ENCODE peak calls at places on chromosomes 5 and 9, in six cellular contexts. One of them, this sample, is unnamed.

GRCh38 chr5:177295929-177296328 is 7.6 kb downstream of the RAB24 start:
- DNase-seq in GM12865: no peak
- DNase-seq in ovary: no peak
- DNase-seq in PC-9: no peak
- DNase-seq in adrenal gland: no peak
- DNase-seq in GM23338: no peak
- DNase-seq in this sample: no peak

GRCh38 chr9:111833941-111834340 is 39.2 kb upstream of the SHOC1 start:
- DNase-seq in GM12865: no peak
- DNase-seq in ovary: no peak
- DNase-seq in PC-9: no peak
- DNase-seq in adrenal gland: no peak
- DNase-seq in GM23338: no peak
- DNase-seq in this sample: no peak

GRCh38 chr9:24035816-24036215 is 209.8 kb upstream of the ELAVL2 start:
- DNase-seq in GM12865: no peak
- DNase-seq in ovary: no peak
- DNase-seq in PC-9: no peak
- DNase-seq in adrenal gland: no peak
- DNase-seq in GM23338: no peak
- DNase-seq in this sample: no peak

GRCh38 chr9:71446499-71447411 is 321.6 kb downstream of the CEMIP2 start:
- DNase-seq in GM12865: peak; percentile 65
- DNase-seq in ovary: no peak
- DNase-seq in PC-9: peak; percentile 11
- DNase-seq in adrenal gland: no peak
- DNase-seq in GM23338: peak; percentile 97
- DNase-seq in this sample: peak; percentile 25

GRCh38 chr5:139513852-139514485 is 31.4 kb upstream of the STING1 start:
- DNase-seq in GM12865: no peak
- DNase-seq in ovary: no peak
- DNase-seq in PC-9: no peak
- DNase-seq in adrenal gland: no peak
- DNase-seq in GM23338: no peak
- DNase-seq in this sample: no peak

GRCh38 chr9:81861644-81862043 is 66.6 kb upstream of the SPATA31D4 start:
- DNase-seq in GM12865: no peak
- DNase-seq in ovary: no peak
- DNase-seq in PC-9: no peak
- DNase-seq in adrenal gland: no peak
- DNase-seq in GM23338: no peak
- DNase-seq in this sample: no peak

GRCh38 chr9:99720455-99721050 is 101.1 kb upstream of the NR4A3 start:
- DNase-seq in GM12865: peak; percentile 77
- DNase-seq in ovary: no peak
- DNase-seq in PC-9: no peak
- DNase-seq in adrenal gland: no peak
- DNase-seq in GM23338: no peak
- DNase-seq in this sample: no peak

GRCh38 chr9:101639785-101640437 is 45.1 kb upstream of the PPP3R2 start:
- DNase-seq in GM12865: no peak
- DNase-seq in ovary: no peak
- DNase-seq in PC-9: no peak
- DNase-seq in adrenal gland: no peak
- DNase-seq in GM23338: no peak
- DNase-seq in this sample: no peak

GRCh38 chr5:1344975-1345838 is at the start of gene CLPTM1L:
- DNase-seq in GM12865: peak; percentile 92
- DNase-seq in ovary: peak; percentile 87
- DNase-seq in PC-9: peak; percentile 96
- DNase-seq in adrenal gland: peak; percentile 89
- DNase-seq in GM23338: peak; percentile 92
- DNase-seq in this sample: peak; percentile 41

GRCh38 chr5:171648279-171648774 is 137.3 kb upstream of the SMIM23 start:
- DNase-seq in GM12865: no peak
- DNase-seq in ovary: no peak
- DNase-seq in PC-9: no peak
- DNase-seq in adrenal gland: no peak
- DNase-seq in GM23338: no peak
- DNase-seq in this sample: no peak

GRCh38 chr9:105466898-105467455 is 19.1 kb downstream of the FSD1L start:
- DNase-seq in GM12865: no peak
- DNase-seq in ovary: no peak
- DNase-seq in PC-9: no peak
- DNase-seq in adrenal gland: no peak
- DNase-seq in GM23338: no peak
- DNase-seq in this sample: no peak

GRCh38 chr9:117414906-117415583 is at the start of gene ASTN2:
- DNase-seq in GM12865: no peak
- DNase-seq in ovary: no peak
- DNase-seq in PC-9: no peak
- DNase-seq in adrenal gland: peak; percentile 57
- DNase-seq in GM23338: peak; percentile 67
- DNase-seq in this sample: no peak

GRCh38 chr5:56814963-56815656 is at the start of gene MAP3K1:
- DNase-seq in GM12865: peak; percentile 84
- DNase-seq in ovary: peak; percentile 80
- DNase-seq in PC-9: peak; percentile 93
- DNase-seq in adrenal gland: peak; percentile 84
- DNase-seq in GM23338: peak; percentile 69
- DNase-seq in this sample: peak; percentile 53

GRCh38 chr5:154368041-154368800 is 77.6 kb upstream of the SAP30L start:
- DNase-seq in GM12865: no peak
- DNase-seq in ovary: no peak
- DNase-seq in PC-9: peak; percentile 76
- DNase-seq in adrenal gland: peak; percentile 75
- DNase-seq in GM23338: peak; percentile 88
- DNase-seq in this sample: no peak

GRCh38 chr9:128685636-128686489 is 3.2 kb upstream of the SET start:
- DNase-seq in GM12865: peak; percentile 48
- DNase-seq in ovary: peak; percentile 20
- DNase-seq in PC-9: no peak
- DNase-seq in adrenal gland: no peak
- DNase-seq in GM23338: no peak
- DNase-seq in this sample: no peak
- H3K4me3 ChIP-seq in GM12865: peak overlapping the region; percentile 87
- H3K4me3 ChIP-seq in ovary: no peak overlapping the region
- H3K4me3 ChIP-seq in PC-9: peak overlapping the region; percentile 94
- H3K4me3 ChIP-seq in adrenal gland: no peak overlapping the region
- H3K4me3 ChIP-seq in GM23338: peak overlapping the region; percentile 93
- H3K4me3 ChIP-seq in this sample: peak overlapping the region; percentile 97

GRCh38 chr5:95647331-95647659 is 718 bp downstream of the RFESD start:
- DNase-seq in GM12865: no peak
- DNase-seq in ovary: no peak
- DNase-seq in PC-9: no peak
- DNase-seq in adrenal gland: no peak
- DNase-seq in GM23338: no peak
- DNase-seq in this sample: no peak
- TF ChIP-seq CTCF in GM12865: no peak
- TF ChIP-seq CTCF in ovary: no peak
- TF ChIP-seq CTCF in PC-9: no peak
- TF ChIP-seq CTCF in adrenal gland: no peak
- TF ChIP-seq CTCF in GM23338: no peak
- TF ChIP-seq CTCF in this sample: no peak

GRCh38 chr5:141476132-141476909 is 555 bp downstream of the PCDHGC3 start:
- DNase-seq in GM12865: peak; percentile 51
- DNase-seq in ovary: peak; percentile 68
- DNase-seq in PC-9: peak; percentile 16
- DNase-seq in adrenal gland: peak; percentile 82
- DNase-seq in GM23338: peak; percentile 64
- DNase-seq in this sample: no peak

GRCh38 chr5:141475625-141476131 is at the start of gene PCDHGC3:
- DNase-seq in GM12865: peak; percentile 89
- DNase-seq in ovary: peak; percentile 91
- DNase-seq in PC-9: peak; percentile 71
- DNase-seq in adrenal gland: peak; percentile 98
- DNase-seq in GM23338: peak; percentile 95
- DNase-seq in this sample: peak; percentile 87

GRCh38 chr5:141477815-141478214 is 2.0 kb downstream of the PCDHGC3 start:
- DNase-seq in GM12865: no peak
- DNase-seq in ovary: no peak
- DNase-seq in PC-9: no peak
- DNase-seq in adrenal gland: no peak
- DNase-seq in GM23338: no peak
- DNase-seq in this sample: no peak

GRCh38 chr5:141478321-141478945 is 2.7 kb downstream of the PCDHGC3 start:
- DNase-seq in GM12865: peak; percentile 46
- DNase-seq in ovary: peak; percentile 62
- DNase-seq in PC-9: peak; percentile 33
- DNase-seq in adrenal gland: no peak
- DNase-seq in GM23338: peak; percentile 91
- DNase-seq in this sample: no peak

DNA sequence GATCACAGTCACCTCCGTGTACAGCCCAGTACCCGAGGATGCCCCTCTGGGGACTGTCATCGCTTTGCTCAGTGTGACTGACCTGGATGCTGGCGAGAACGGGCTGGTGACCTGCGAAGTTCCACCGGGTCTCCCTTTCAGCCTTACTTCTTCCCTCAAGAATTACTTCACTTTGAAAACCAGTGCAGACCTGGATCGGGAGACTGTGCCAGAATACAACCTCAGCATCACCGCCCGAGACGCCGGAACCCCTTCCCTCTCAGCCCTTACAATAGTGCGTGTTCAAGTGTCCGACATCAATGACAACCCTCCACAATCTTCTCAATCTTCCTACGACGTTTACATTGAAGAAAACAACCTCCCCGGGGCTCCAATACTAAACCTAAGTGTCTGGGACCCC is 1.4 kb downstream of the PCDHGC3 start:
- DNase-seq in GM12865: no peak
- DNase-seq in ovary: no peak
- DNase-seq in PC-9: no peak
- DNase-seq in adrenal gland: no peak
- DNase-seq in GM23338: no peak
- DNase-seq in this sample: no peak
- H3K4me3 ChIP-seq in GM12865: peak overlapping the region; percentile 90
- H3K4me3 ChIP-seq in ovary: peak overlapping the region; percentile 59
- H3K4me3 ChIP-seq in PC-9: no peak overlapping the region
- H3K4me3 ChIP-seq in adrenal gland: no peak overlapping the region
- H3K4me3 ChIP-seq in GM23338: peak overlapping the region; percentile 66
- H3K4me3 ChIP-seq in this sample: peak overlapping the region; percentile 56

DNA sequence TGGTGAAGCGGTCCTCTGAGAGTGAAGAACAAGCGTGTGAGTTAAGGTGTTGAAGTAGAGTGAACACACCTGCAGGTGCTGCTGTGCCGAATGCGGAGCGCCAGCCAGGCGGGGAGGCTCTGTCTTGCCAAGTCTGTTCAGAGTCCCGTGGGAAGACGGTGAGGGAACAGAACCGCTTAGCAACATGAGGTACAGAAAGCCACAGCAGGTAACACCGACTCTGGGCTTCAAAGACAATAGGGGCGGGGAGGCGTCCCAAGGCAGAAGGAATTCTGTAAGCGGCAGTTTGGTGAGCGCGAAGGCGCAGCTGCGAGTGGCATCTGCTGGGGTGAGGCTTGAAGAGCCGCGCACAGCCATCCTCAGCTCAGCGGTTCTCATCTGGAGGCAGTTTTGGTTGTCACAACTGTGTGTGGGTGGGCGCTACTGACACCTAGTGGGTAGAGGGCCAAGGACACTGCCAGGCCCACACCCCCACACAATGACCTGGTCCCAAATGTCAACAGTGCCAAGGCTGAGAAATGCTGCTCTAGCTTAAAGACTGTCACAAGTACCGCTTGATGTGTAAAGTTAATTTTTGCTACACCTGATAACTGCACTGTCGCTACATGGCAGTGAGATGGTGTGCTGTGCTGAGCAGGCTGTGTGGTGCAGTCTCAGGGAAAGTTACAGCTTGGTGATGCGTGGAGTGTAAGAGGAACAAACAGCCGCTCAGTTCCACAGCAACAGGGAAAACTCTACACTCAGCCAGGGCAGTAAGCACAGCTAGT is 67.4 kb upstream of the TBC1D9B start:
- DNase-seq in GM12865: peak; percentile 59
- DNase-seq in ovary: no peak
- DNase-seq in PC-9: peak; percentile 32
- DNase-seq in adrenal gland: no peak
- DNase-seq in GM23338: peak; percentile 88
- DNase-seq in this sample: no peak
- TF ChIP-seq CTCF in GM12865: peak; percentile 59
- TF ChIP-seq CTCF in ovary: no peak
- TF ChIP-seq CTCF in PC-9: peak; percentile 59
- TF ChIP-seq CTCF in adrenal gland: no peak
- TF ChIP-seq CTCF in GM23338: peak; percentile 60
- TF ChIP-seq CTCF in this sample: peak; percentile 44